ENCODE peak calls at places on chromosomes 16 and 17, in five cellular contexts. S, H, O, Y and P are unnamed samples.

GRCh38 chr17:61689610-61690180 is 98.7 kb upstream of the NACA2 start:
- DNase-seq in O (peak; percentile 24), H (no peak), Y (no peak), S (no peak), P (no peak)

GRCh38 chr16:53546988-53547391 is 44.0 kb upstream of the AKTIP start:
- DNase-seq in H (no peak), Y (peak; percentile 17), S (peak; percentile 71), O (peak; percentile 65), P (no peak)

GRCh38 chr17:48228720-48229119 is 121.2 kb downstream of the SNX11 start:
- DNase-seq in Y (peak; percentile 9), H (no peak), S (peak; percentile 82), O (no peak), P (no peak)

GRCh38 chr17:65749479-65749878 is 188.0 kb upstream of the AXIN2 start:
- DNase-seq in Y (no peak), O (peak; percentile 20), H (no peak), S (no peak), P (peak; percentile 94)

GRCh38 chr17:57203076-57203475 is 53.2 kb upstream of the MSI2 start:
- DNase-seq in H (no peak), S (no peak), Y (no peak), O (no peak), P (no peak)

GRCh38 chr16:68696514-68696913 is 40.6 kb upstream of the CDH1 start:
- DNase-seq in S (no peak), Y (no peak), H (no peak), O (no peak), P (no peak)

GRCh38 chr17:61397086-61397842 is 2.4 kb upstream of the TBX2 start:
- DNase-seq in O (peak; percentile 70), S (peak; percentile 75), Y (no peak), H (no peak), P (no peak)

GRCh38 chr16:10338426-10338825 is 47.4 kb upstream of the ATF7IP2 start:
- DNase-seq in S (no peak), H (no peak), O (no peak), Y (no peak), P (no peak)

GRCh38 chr16:82580293-82580900 is 46.4 kb upstream of the CDH13 start:
- DNase-seq in H (no peak), Y (no peak), O (no peak), S (no peak), P (no peak)

GRCh38 chr17:19979917-19980770 is 2.5 kb upstream of the AKAP10 start:
- DNase-seq in Y (no peak), O (no peak), H (no peak), S (peak; percentile 98), P (no peak)

GRCh38 chr16:56401482-56401881 is 23.9 kb downstream of the AMFR start:
- DNase-seq in Y (no peak), S (peak; percentile 44), H (no peak), O (no peak), P (peak; percentile 30)

GRCh38 chr17:43774304-43775250 is 4.2 kb downstream of the DUSP3 start:
- DNase-seq in H (no peak), S (no peak), O (no peak), Y (no peak), P (no peak)

GRCh38 chr17:6830383-6830986 is 1.0 kb downstream of the TEKT1 start:
- DNase-seq in O (no peak), S (no peak), Y (no peak), H (no peak), P (no peak)

GRCh38 chr17:57004944-57005579 is 27.1 kb downstream of the SCPEP1 start:
- DNase-seq in O (no peak), Y (no peak), H (no peak), S (no peak), P (peak; percentile 11)

GRCh38 chr16:50400312-50400966 is 31.7 kb upstream of the BRD7 start:
- DNase-seq in H (no peak), S (no peak), Y (no peak), O (no peak), P (no peak)

GRCh38 chr16:50398336-50398735 is 29.5 kb upstream of the BRD7 start:
- DNase-seq in Y (no peak), S (no peak), H (no peak), O (no peak), P (no peak)

GRCh38 chr16:50401355-50401754 is 32.6 kb upstream of the BRD7 start:
- DNase-seq in S (no peak), H (no peak), O (no peak), Y (no peak), P (no peak)

GRCh38 chr16:50400967-50401348 is 32.2 kb upstream of the BRD7 start:
- DNase-seq in Y (no peak), S (no peak), H (no peak), O (no peak), P (peak; percentile 35)

DNA sequence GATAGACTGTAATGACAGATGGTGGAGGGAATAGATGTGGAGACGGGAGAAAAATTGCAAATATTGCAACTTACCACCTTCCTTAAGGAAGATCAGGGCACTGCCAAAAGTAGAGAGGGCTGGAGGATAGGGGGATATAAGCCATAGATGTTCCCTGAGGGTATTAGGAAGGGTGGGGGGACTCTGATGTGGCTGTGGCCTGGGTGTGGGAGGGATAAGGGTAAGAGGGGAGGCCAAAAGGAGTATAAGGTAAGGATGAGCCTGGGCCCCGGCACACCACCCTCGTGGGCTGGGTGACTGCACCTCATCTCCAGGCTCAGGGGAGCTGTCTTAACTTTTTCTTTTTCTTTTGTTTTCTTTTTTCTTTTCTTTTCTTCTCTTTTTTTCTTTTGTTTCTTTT is 30.6 kb upstream of the BRD7 start:
- DNase-seq in S (no peak), O (no peak), H (no peak), Y (no peak), P (no peak)
- H3K14ac ChIP-seq in S (no peak overlapping the region), O (no peak overlapping the region), H (no peak overlapping the region), Y (no peak overlapping the region), P (no peak overlapping the region)

GRCh38 chr17:45704251-45704650 is 79.9 kb upstream of the CRHR1 start:
- DNase-seq in S (no peak), O (no peak), Y (no peak), H (no peak), P (no peak)

GRCh38 chr17:45709889-45710288 is 74.2 kb upstream of the CRHR1 start:
- DNase-seq in H (no peak), O (no peak), Y (no peak), S (peak; percentile 67), P (no peak)

GRCh38 chr17:45705123-45706009 is 78.8 kb upstream of the CRHR1 start:
- DNase-seq in Y (no peak), H (no peak), S (no peak), O (no peak), P (peak; percentile 47)

GRCh38 chr17:45706033-45706432 is 78.1 kb upstream of the CRHR1 start:
- DNase-seq in S (no peak), H (no peak), O (no peak), Y (no peak), P (no peak)

GRCh38 chr17:45708707-45709290 is 75.3 kb upstream of the CRHR1 start:
- DNase-seq in O (no peak), S (no peak), H (no peak), Y (no peak), P (no peak)
- H2BK12ac ChIP-seq in O (no peak overlapping the region), S (no peak overlapping the region), H (no peak overlapping the region), Y (no peak overlapping the region), P (no peak overlapping the region)

DNA sequence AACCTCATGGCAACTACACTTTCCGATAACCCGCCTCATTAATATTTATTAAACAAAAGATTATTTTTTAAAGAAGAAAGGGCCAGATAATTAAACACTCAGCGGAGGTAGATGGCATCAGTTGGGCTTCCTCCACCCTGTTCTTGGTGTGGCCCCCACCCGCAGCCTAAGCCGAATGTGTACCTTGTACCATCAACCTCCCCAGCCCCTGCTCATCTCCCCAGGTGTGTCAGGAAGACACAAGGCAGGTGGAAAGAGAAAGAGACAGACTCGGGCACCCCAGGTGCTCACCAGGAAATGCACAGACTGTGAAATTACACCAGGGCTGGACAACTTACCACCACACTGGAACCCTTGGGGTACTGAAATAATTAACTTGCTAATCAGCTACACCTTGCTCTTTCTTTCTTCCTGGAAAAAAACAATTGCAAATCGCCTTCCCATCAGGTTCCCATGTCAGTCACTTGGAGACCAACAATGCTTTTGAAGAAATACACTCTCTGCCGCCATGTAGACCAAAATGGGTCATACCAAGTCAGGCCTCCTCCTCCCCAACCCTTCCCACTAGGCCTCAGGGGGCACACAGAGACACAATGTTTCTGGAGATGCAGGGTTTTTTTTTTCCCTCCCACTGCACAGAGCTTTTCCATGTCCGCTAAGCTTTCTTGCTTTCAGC is 8.7 kb upstream of the LHX1 start:
- DNase-seq in Y (no peak), S (peak; percentile 36), O (no peak), H (no peak), P (no peak)
- H3K14ac ChIP-seq in Y (no peak overlapping the region), S (no peak overlapping the region), O (no peak overlapping the region), H (no peak overlapping the region), P (no peak overlapping the region)

GRCh38 chr17:41003926-41004325 is 4.2 kb upstream of the KRTAP3-2 start:
- DNase-seq in O (no peak), S (no peak), H (no peak), Y (no peak), P (no peak)
- H2BK12ac ChIP-seq in O (no peak overlapping the region), S (no peak overlapping the region), H (no peak overlapping the region), Y (no peak overlapping the region), P (no peak overlapping the region)

GRCh38 chr17:80649200-80649644 is 104.6 kb downstream of the RPTOR start:
- DNase-seq in S (no peak), O (no peak), Y (no peak), H (no peak), P (no peak)

GRCh38 chr17:80650751-80651173 is 106.1 kb downstream of the RPTOR start:
- DNase-seq in O (no peak), S (no peak), H (no peak), Y (no peak), P (no peak)

GRCh38 chr17:80649672-80650338 is 105.2 kb downstream of the RPTOR start:
- DNase-seq in Y (peak; percentile 38), O (peak; percentile 91), H (peak; percentile 17), S (peak; percentile 85), P (peak; percentile 33)

GRCh38 chr17:80652751-80653330 is 108.2 kb downstream of the RPTOR start:
- DNase-seq in O (no peak), Y (no peak), S (no peak), H (no peak), P (no peak)

DNA sequence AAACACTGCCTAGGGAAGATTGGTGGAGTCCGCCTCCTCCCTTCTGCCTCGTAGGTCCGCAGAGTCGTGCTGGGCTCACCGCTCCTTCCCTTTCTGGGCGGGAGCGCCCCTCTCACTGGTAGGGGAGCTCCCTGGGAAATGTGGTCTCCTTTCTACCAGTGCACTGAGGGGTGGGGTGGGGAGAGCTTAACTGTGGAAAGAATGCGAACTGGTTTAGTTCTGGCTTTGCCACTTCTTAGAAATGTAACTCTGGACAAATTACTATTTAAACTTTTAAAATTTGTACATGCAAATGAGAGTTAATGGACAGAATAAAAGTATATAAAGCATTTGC is 105.7 kb downstream of the RPTOR start:
- DNase-seq in H (no peak), S (no peak), Y (no peak), O (no peak), P (no peak)
- H3K14ac ChIP-seq in H (no peak overlapping the region), S (no peak overlapping the region), Y (no peak overlapping the region), O (no peak overlapping the region), P (no peak overlapping the region)